ENCODE peak calls at places on chromosomes 6 and 20, in five cellular contexts. S is neural progenitor cell, R is RWPE1, N is tibial artery, W is fibroblast of lung. A is an unnamed sample.

GRCh38 chr6:41713161-41713649 is 22.2 kb downstream of the TFEB start:
- DNase-seq in S (no peak), R (peak), W (peak), N (peak), A (no peak)

GRCh38 chr6:2542858-2543218 is 207.9 kb downstream of the MYLK4 start:
- DNase-seq in W (peak), N (no peak), S (no peak), R (no peak), A (peak)

GRCh38 chr6:113102761-113103160 is 754.4 kb upstream of the MARCKS start:
- DNase-seq in N (no peak), R (no peak), W (peak), S (no peak), A (no peak)

GRCh38 chr6:44446626-44447297 is 59.3 kb downstream of the CDC5L start:
- DNase-seq in N (no peak), W (peak), R (peak), S (no peak), A (no peak)

GRCh38 chr20:34112600-34113061 is 588 bp upstream of the EIF2S2 start:
- DNase-seq in W (peak), R (peak), N (peak), S (peak), A (no peak)

GRCh38 chr6:43809417-43810305 is 39.6 kb downstream of the VEGFA start:
- DNase-seq in W (peak), N (no peak), R (peak), S (no peak), A (no peak)

GRCh38 chr6:28982476-28983266 is 22.4 kb downstream of the ZNF311 start:
- DNase-seq in N (no peak), R (peak), S (peak), W (peak), A (peak)

GRCh38 chr6:166757226-166758135 is 130.4 kb upstream of the RPS6KA2 start:
- DNase-seq in N (no peak), S (peak), W (peak), R (peak), A (peak)

GRCh38 chr6:36204068-36204753 is 7.7 kb downstream of the BRPF3 start:
- DNase-seq in W (no peak), N (no peak), S (no peak), R (no peak), A (peak)

GRCh38 chr6:139239137-139239536 is 52.7 kb downstream of the TXLNB start:
- DNase-seq in S (no peak), R (no peak), N (no peak), W (no peak), A (no peak)

GRCh38 chr6:113178349-113178748 is 678.8 kb upstream of the MARCKS start:
- DNase-seq in N (no peak), W (peak), S (no peak), R (no peak), A (no peak)

GRCh38 chr6:167797871-167798265 is 28.8 kb upstream of the AFDN start:
- DNase-seq in N (no peak), S (no peak), R (no peak), W (no peak), A (no peak)

GRCh38 chr6:41199427-41200246 is 1.3 kb downstream of the TREML2 start:
- DNase-seq in W (no peak), R (no peak), S (no peak), N (no peak), A (peak)

GRCh38 chr20:34525709-34526416 is 9.6 kb downstream of the DYNLRB1 start:
- DNase-seq in S (no peak), N (peak), R (peak), W (peak), A (no peak)

GRCh38 chr6:156538875-156539660 is 238.1 kb upstream of the ARID1B start:
- DNase-seq in R (no peak), W (peak), S (no peak), N (no peak), A (no peak)

GRCh38 chr20:13058666-13059389 is 50.1 kb downstream of the SPTLC3 start:
- DNase-seq in S (no peak), R (no peak), N (no peak), W (no peak), A (no peak)

GRCh38 chr20:62156592-62157386 is 13.2 kb downstream of the SS18L1 start:
- DNase-seq in R (no peak), N (peak), S (peak), W (peak), A (peak)

GRCh38 chr6:90472716-90473115 is 114.2 kb downstream of the MAP3K7 start:
- DNase-seq in S (no peak), R (no peak), N (no peak), W (no peak), A (peak)

GRCh38 chr6:15036690-15037245 is 209.1 kb upstream of the JARID2 start:
- DNase-seq in R (no peak), N (no peak), S (peak), W (no peak), A (no peak)

GRCh38 chr6:18978330-18979128 is 591.4 kb downstream of the RNF144B start:
- DNase-seq in W (peak), N (no peak), R (peak), S (peak), A (no peak)

GRCh38 chr20:63690898-63691710 is 5.3 kb upstream of the TNFRSF6B start:
- DNase-seq in S (no peak), N (no peak), R (no peak), W (no peak), A (no peak)

GRCh38 chr20:34553366-34553867 is 5.1 kb upstream of the MAP1LC3A start:
- DNase-seq in W (peak), R (no peak), N (no peak), S (no peak), A (no peak)

GRCh38 chr6:143328885-143329284 is 121.6 kb downstream of the ADAT2 start:
- DNase-seq in W (peak), S (no peak), R (peak), N (no peak), A (no peak)

GRCh38 chr6:81380718-81381338 is 371.7 kb downstream of the TENT5A start:
- DNase-seq in N (no peak), S (no peak), W (no peak), R (no peak), A (no peak)

GRCh38 chr20:47358672-47359532 is 2.4 kb upstream of the ZMYND8 start:
- DNase-seq in W (peak), N (peak), R (peak), S (peak), A (no peak)

GRCh38 chr6:38483526-38483925 is 156.2 kb downstream of the BTBD9 start:
- DNase-seq in W (no peak), S (no peak), N (no peak), R (no peak), A (no peak)

GRCh38 chr6:80520195-80520594 is 413.7 kb downstream of the BCKDHB start:
- DNase-seq in W (peak), R (no peak), N (no peak), S (no peak), A (no peak)

GRCh38 chr6:123965894-123966293 is 162.2 kb downstream of the NKAIN2 start:
- DNase-seq in R (peak), W (peak), N (no peak), S (peak), A (no peak)

GRCh38 chr6:149541139-149541538 is 4.7 kb downstream of the PPIL4 start:
- DNase-seq in S (no peak), R (no peak), N (no peak), W (no peak), A (no peak)

GRCh38 chr6:149545754-149546471 is at the start of gene PPIL4:
- DNase-seq in S (peak), N (peak), W (peak), R (peak), A (peak)

GRCh38 chr6:149544646-149545257 is 1.1 kb downstream of the PPIL4 start:
- DNase-seq in R (no peak), S (no peak), N (no peak), W (no peak), A (no peak)

DNA sequence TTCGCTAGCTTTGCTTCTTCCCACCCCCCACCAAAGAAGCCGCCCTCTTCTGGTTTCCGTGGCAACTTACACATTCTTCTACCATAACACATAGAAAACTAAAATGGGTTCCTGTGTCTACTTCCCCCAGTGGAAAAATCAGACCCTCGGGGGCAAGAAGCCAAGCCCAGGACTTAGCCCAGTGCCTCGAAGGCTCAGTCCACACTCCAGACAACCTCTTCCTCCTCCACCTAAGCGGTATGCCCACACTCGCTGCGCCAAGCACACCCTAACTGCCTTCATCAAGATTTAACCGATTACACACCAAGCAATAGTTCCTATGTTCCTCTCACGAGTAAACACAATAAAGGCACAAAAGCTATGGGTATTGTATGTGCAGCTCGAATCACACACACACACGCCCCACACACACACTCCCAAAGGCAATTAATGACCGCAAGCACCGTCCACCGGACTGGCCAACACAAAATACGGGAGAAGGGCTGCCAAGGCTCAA is 537 bp downstream of the PPIL4 start:
- DNase-seq in S (peak), N (no peak), W (peak), R (peak), A (peak)
- TF ChIP-seq CTCF in S (peak), N (no peak), W (no peak), R (peak), A (no peak)

DNA sequence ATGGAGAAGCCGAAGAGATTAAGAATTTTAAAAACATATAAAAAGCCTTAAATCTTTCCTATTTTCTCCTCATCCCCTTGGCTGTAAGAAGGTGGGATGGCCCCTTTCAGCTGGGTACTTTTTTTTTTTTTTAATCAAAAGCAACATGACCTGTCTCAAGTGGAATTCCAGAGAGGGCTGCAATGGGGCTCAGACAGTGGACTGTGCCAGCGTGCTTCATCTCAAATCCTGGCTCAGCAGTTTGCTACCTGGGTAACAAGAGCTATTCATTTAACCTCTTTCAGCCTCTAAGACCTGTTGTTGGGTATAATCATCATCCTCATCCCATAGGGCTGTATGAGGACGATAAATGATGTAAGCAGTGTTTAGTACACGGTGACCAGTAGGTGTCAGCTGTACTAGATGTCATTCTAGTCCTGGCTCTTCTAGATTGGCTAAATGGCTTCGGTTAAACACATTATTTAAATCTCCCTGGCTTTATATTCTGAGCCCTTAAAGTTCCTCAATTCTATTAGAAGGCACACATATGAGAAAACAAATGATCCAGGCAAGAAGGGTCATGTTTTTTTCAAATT is 6.9 kb upstream of the PPP1R3G start:
- DNase-seq in S (no peak), W (no peak), N (no peak), R (no peak), A (no peak)
- TF ChIP-seq CTCF in S (peak), W (peak), N (no peak), R (no peak), A (no peak)

GRCh38 chr6:163717106-163717764 is 302.7 kb downstream of the QKI start:
- DNase-seq in S (no peak), W (peak), R (no peak), N (no peak), A (no peak)
- TF ChIP-seq CTCF in S (no peak), W (no peak), R (no peak), N (no peak), A (no peak)

GRCh38 chr20:25191051-25191450 is 4.5 kb upstream of the ENTPD6 start:
- DNase-seq in S (no peak), N (no peak), R (no peak), W (no peak), A (no peak)
- TF ChIP-seq CTCF in S (no peak), N (no peak), R (no peak), W (no peak), A (no peak)

GRCh38 chr6:92122746-92123145 is 1296.6 kb downstream of the EPHA7 start:
- DNase-seq in N (no peak), W (no peak), R (no peak), S (peak), A (no peak)
- TF ChIP-seq CTCF in N (no peak), W (peak), R (no peak), S (peak), A (no peak)